ENCODE peak calls at places on chromosome 22, in six cellular contexts. One of them, this sample, is unnamed.

GRCh38 chr22:27919943-27920755 is 1.1 kb upstream of the PITPNB start:
- DNase-seq in CD4-positive, CD25-positive, alpha-beta regulatory T cell: no peak
- DNase-seq in suprapubic skin: no peak
- DNase-seq in heart left ventricle: peak; percentile 48
- DNase-seq in neuronal stem cell: peak; percentile 54
- DNase-seq in H9: peak; percentile 60
- DNase-seq in this sample: peak; percentile 84

GRCh38 chr22:16807109-16807508 is 18.1 kb downstream of the XKR3 start:
- DNase-seq in CD4-positive, CD25-positive, alpha-beta regulatory T cell: no peak
- DNase-seq in suprapubic skin: no peak
- DNase-seq in heart left ventricle: no peak
- DNase-seq in neuronal stem cell: no peak
- DNase-seq in H9: no peak
- DNase-seq in this sample: no peak

GRCh38 chr22:24768537-24769374 is 5.8 kb downstream of the PIWIL3 start:
- DNase-seq in CD4-positive, CD25-positive, alpha-beta regulatory T cell: peak; percentile 19
- DNase-seq in suprapubic skin: no peak
- DNase-seq in heart left ventricle: peak; percentile 31
- DNase-seq in neuronal stem cell: peak; percentile 38
- DNase-seq in H9: peak; percentile 60
- DNase-seq in this sample: peak; percentile 78

GRCh38 chr22:44108806-44109385 is 71.8 kb upstream of the PARVG start:
- DNase-seq in CD4-positive, CD25-positive, alpha-beta regulatory T cell: no peak
- DNase-seq in suprapubic skin: no peak
- DNase-seq in heart left ventricle: no peak
- DNase-seq in neuronal stem cell: no peak
- DNase-seq in H9: no peak
- DNase-seq in this sample: no peak

GRCh38 chr22:42811510-42811909 is 45.6 kb downstream of the ARFGAP3 start:
- DNase-seq in CD4-positive, CD25-positive, alpha-beta regulatory T cell: no peak
- DNase-seq in suprapubic skin: no peak
- DNase-seq in heart left ventricle: no peak
- DNase-seq in neuronal stem cell: no peak
- DNase-seq in H9: no peak
- DNase-seq in this sample: no peak

GRCh38 chr22:30922151-30922611 is 46.4 kb downstream of the MORC2 start:
- DNase-seq in CD4-positive, CD25-positive, alpha-beta regulatory T cell: peak; percentile 77
- DNase-seq in suprapubic skin: no peak
- DNase-seq in heart left ventricle: peak; percentile 69
- DNase-seq in neuronal stem cell: no peak
- DNase-seq in H9: no peak
- DNase-seq in this sample: peak; percentile 25

GRCh38 chr22:39244496-39245129 is at the start of gene PDGFB:
- DNase-seq in CD4-positive, CD25-positive, alpha-beta regulatory T cell: no peak
- DNase-seq in suprapubic skin: no peak
- DNase-seq in heart left ventricle: peak; percentile 80
- DNase-seq in neuronal stem cell: no peak
- DNase-seq in H9: no peak
- DNase-seq in this sample: peak; percentile 57

GRCh38 chr22:27286711-27287110 is 514.8 kb downstream of the MN1 start:
- DNase-seq in CD4-positive, CD25-positive, alpha-beta regulatory T cell: no peak
- DNase-seq in suprapubic skin: no peak
- DNase-seq in heart left ventricle: no peak
- DNase-seq in neuronal stem cell: no peak
- DNase-seq in H9: no peak
- DNase-seq in this sample: no peak

GRCh38 chr22:48670747-48671146 is 1156.9 kb downstream of the BRD1 start:
- DNase-seq in CD4-positive, CD25-positive, alpha-beta regulatory T cell: no peak
- DNase-seq in suprapubic skin: no peak
- DNase-seq in heart left ventricle: no peak
- DNase-seq in neuronal stem cell: no peak
- DNase-seq in H9: no peak
- DNase-seq in this sample: no peak

GRCh38 chr22:20204821-20205220 is 54.0 kb upstream of the CCDC188 start:
- DNase-seq in CD4-positive, CD25-positive, alpha-beta regulatory T cell: no peak
- DNase-seq in suprapubic skin: no peak
- DNase-seq in heart left ventricle: no peak
- DNase-seq in neuronal stem cell: no peak
- DNase-seq in H9: no peak
- DNase-seq in this sample: no peak

GRCh38 chr22:19902245-19902699 is 39.3 kb upstream of the COMT start:
- DNase-seq in CD4-positive, CD25-positive, alpha-beta regulatory T cell: no peak
- DNase-seq in suprapubic skin: no peak
- DNase-seq in heart left ventricle: no peak
- DNase-seq in neuronal stem cell: no peak
- DNase-seq in H9: peak; percentile 26
- DNase-seq in this sample: no peak

GRCh38 chr22:44809456-44809855 is 57.1 kb downstream of the ARHGAP8 start:
- DNase-seq in CD4-positive, CD25-positive, alpha-beta regulatory T cell: no peak
- DNase-seq in suprapubic skin: no peak
- DNase-seq in heart left ventricle: no peak
- DNase-seq in neuronal stem cell: no peak
- DNase-seq in H9: no peak
- DNase-seq in this sample: no peak

GRCh38 chr22:19766235-19766505 is 5.6 kb downstream of the TBX1 start:
- DNase-seq in CD4-positive, CD25-positive, alpha-beta regulatory T cell: no peak
- DNase-seq in suprapubic skin: no peak
- DNase-seq in heart left ventricle: no peak
- DNase-seq in neuronal stem cell: no peak
- DNase-seq in H9: no peak
- DNase-seq in this sample: peak; percentile 68

GRCh38 chr22:31651667-31652066 is 10.3 kb downstream of the PISD start:
- DNase-seq in CD4-positive, CD25-positive, alpha-beta regulatory T cell: no peak
- DNase-seq in suprapubic skin: no peak
- DNase-seq in heart left ventricle: no peak
- DNase-seq in neuronal stem cell: no peak
- DNase-seq in H9: no peak
- DNase-seq in this sample: no peak

GRCh38 chr22:39946571-39947407 is 13.4 kb upstream of the TMA7B start:
- DNase-seq in CD4-positive, CD25-positive, alpha-beta regulatory T cell: no peak
- DNase-seq in suprapubic skin: no peak
- DNase-seq in heart left ventricle: no peak
- DNase-seq in neuronal stem cell: no peak
- DNase-seq in H9: no peak
- DNase-seq in this sample: no peak

GRCh38 chr22:43042101-43042780 is 27.3 kb upstream of the PACSIN2 start:
- DNase-seq in CD4-positive, CD25-positive, alpha-beta regulatory T cell: no peak
- DNase-seq in suprapubic skin: no peak
- DNase-seq in heart left ventricle: no peak
- DNase-seq in neuronal stem cell: no peak
- DNase-seq in H9: no peak
- DNase-seq in this sample: peak; percentile 17

GRCh38 chr22:39349506-39349966 is 255 bp upstream of the SYNGR1 start:
- DNase-seq in CD4-positive, CD25-positive, alpha-beta regulatory T cell: no peak
- DNase-seq in suprapubic skin: no peak
- DNase-seq in heart left ventricle: peak; percentile 50
- DNase-seq in neuronal stem cell: peak; percentile 62
- DNase-seq in H9: no peak
- DNase-seq in this sample: peak; percentile 88

GRCh38 chr22:37638351-37639069 is 959 bp upstream of the SH3BP1 start:
- DNase-seq in CD4-positive, CD25-positive, alpha-beta regulatory T cell: no peak
- DNase-seq in suprapubic skin: no peak
- DNase-seq in heart left ventricle: no peak
- DNase-seq in neuronal stem cell: no peak
- DNase-seq in H9: peak; percentile 45
- DNase-seq in this sample: no peak

GRCh38 chr22:37636949-37637273 is 2.6 kb upstream of the SH3BP1 start:
- DNase-seq in CD4-positive, CD25-positive, alpha-beta regulatory T cell: no peak
- DNase-seq in suprapubic skin: no peak
- DNase-seq in heart left ventricle: no peak
- DNase-seq in neuronal stem cell: no peak
- DNase-seq in H9: no peak
- DNase-seq in this sample: no peak

GRCh38 chr22:37634505-37635002 is 4.9 kb upstream of the SH3BP1 start:
- DNase-seq in CD4-positive, CD25-positive, alpha-beta regulatory T cell: no peak
- DNase-seq in suprapubic skin: no peak
- DNase-seq in heart left ventricle: no peak
- DNase-seq in neuronal stem cell: no peak
- DNase-seq in H9: no peak
- DNase-seq in this sample: no peak

GRCh38 chr22:37635157-37635556 is 4.3 kb upstream of the SH3BP1 start:
- DNase-seq in CD4-positive, CD25-positive, alpha-beta regulatory T cell: no peak
- DNase-seq in suprapubic skin: no peak
- DNase-seq in heart left ventricle: no peak
- DNase-seq in neuronal stem cell: no peak
- DNase-seq in H9: no peak
- DNase-seq in this sample: no peak

DNA sequence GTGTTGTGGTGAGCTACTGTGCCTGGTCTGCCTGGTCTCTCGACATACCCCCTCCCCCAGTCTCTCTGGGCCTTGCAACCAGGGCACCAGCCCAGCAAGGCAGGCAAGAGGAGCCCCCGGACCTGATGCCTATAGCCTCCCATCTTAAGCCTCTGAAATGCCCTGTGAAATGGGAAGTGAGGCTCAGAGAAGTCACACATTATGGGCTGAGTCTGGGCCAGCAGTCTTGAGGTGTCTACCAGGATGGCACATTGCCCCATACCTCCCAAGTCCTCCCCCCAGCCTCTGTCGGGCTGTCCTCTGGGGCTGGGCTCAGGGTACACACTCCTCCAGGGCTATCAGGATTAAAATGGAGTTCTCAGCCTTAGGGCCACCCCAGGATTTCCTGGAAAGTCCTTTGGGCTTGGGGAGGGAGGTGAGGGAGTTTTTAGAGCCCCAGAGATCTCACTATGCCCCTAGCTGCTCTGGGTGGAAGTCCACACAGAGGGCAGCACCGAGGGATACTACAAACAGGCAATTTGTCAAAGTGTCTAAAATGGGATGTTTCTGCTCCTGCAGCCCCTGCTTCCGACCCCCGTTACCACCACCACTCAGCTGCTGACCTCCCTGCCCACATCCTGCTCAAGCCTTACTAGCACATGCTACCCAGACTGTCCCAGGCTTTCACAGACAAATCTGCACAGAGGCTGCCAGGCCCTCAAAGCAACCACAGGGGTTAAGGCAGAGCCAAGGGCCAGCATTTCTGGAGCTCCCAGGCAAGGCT is 3.1 kb upstream of the SH3BP1 start:
- DNase-seq in CD4-positive, CD25-positive, alpha-beta regulatory T cell: no peak
- DNase-seq in suprapubic skin: no peak
- DNase-seq in heart left ventricle: no peak
- DNase-seq in neuronal stem cell: no peak
- DNase-seq in H9: no peak
- DNase-seq in this sample: no peak
- H3K4me1 ChIP-seq in CD4-positive, CD25-positive, alpha-beta regulatory T cell: peaks cover 91% of the 10 kb centered on the region
- H3K4me1 ChIP-seq in suprapubic skin: peaks cover 68% of the 10 kb centered on the region
- H3K4me1 ChIP-seq in heart left ventricle: peaks cover 31% of the 10 kb centered on the region
- H3K4me1 ChIP-seq in neuronal stem cell: peaks cover 37% of the 10 kb centered on the region
- H3K4me1 ChIP-seq in H9: peaks cover 5% of the 10 kb centered on the region
- H3K4me1 ChIP-seq in this sample: peaks cover 25% of the 10 kb centered on the region

DNA sequence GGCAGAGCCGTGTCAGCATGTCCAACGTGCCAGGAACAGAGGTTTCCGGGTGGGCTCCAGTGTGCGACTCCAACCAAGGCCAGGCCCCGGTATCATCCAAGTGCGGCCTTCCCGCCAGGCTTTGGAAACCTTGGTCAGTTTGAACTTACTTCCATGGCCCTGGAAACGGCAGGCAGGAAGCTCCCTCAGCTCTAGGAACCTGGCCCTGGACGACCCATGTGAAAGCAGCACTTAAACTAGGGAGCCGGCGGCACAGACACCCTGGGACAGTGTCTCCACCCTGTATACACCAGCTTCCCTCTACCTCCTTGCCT is 65.2 kb downstream of the MYH9 start:
- DNase-seq in CD4-positive, CD25-positive, alpha-beta regulatory T cell: no peak
- DNase-seq in suprapubic skin: no peak
- DNase-seq in heart left ventricle: no peak
- DNase-seq in neuronal stem cell: no peak
- DNase-seq in H9: no peak
- DNase-seq in this sample: no peak
- H3K4me1 ChIP-seq in CD4-positive, CD25-positive, alpha-beta regulatory T cell: no peaks in the 10 kb centered on the region
- H3K4me1 ChIP-seq in suprapubic skin: peaks cover 49% of the 10 kb centered on the region
- H3K4me1 ChIP-seq in heart left ventricle: peaks cover 51% of the 10 kb centered on the region
- H3K4me1 ChIP-seq in neuronal stem cell: no peaks in the 10 kb centered on the region
- H3K4me1 ChIP-seq in H9: no peaks in the 10 kb centered on the region
- H3K4me1 ChIP-seq in this sample: no peaks in the 10 kb centered on the region

DNA sequence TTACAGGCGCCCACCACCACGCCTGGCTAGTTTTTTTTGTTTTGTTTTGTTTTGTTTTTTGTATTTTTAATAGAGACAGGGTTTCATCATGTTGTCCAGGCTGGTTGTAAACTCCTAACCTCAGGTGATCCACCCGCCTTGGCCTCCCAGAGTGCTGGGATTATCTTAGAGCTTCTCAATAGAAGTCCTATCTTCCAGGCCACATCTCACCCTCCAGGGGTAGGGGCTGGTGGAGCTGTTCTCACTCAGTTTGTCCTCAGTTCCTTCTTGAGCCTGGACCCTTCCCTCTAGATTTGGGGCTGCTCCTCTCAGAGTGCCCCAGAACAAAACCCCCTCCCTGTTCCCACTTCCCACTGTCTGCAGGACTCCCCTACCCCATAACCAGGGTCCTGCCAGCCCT is 31.3 kb downstream of the BCR start:
- DNase-seq in CD4-positive, CD25-positive, alpha-beta regulatory T cell: no peak
- DNase-seq in suprapubic skin: no peak
- DNase-seq in heart left ventricle: no peak
- DNase-seq in neuronal stem cell: no peak
- DNase-seq in H9: no peak
- DNase-seq in this sample: no peak
- H3K4me1 ChIP-seq in CD4-positive, CD25-positive, alpha-beta regulatory T cell: peaks cover 16% of the 10 kb centered on the region
- H3K4me1 ChIP-seq in suprapubic skin: peaks cover 31% of the 10 kb centered on the region
- H3K4me1 ChIP-seq in heart left ventricle: peaks cover 18% of the 10 kb centered on the region
- H3K4me1 ChIP-seq in neuronal stem cell: no peaks in the 10 kb centered on the region
- H3K4me1 ChIP-seq in H9: no peaks in the 10 kb centered on the region
- H3K4me1 ChIP-seq in this sample: peaks cover 12% of the 10 kb centered on the region

GRCh38 chr22:46038516-46039430 is 61.8 kb upstream of the WNT7B start:
- DNase-seq in CD4-positive, CD25-positive, alpha-beta regulatory T cell: no peak
- DNase-seq in suprapubic skin: peak; percentile 76
- DNase-seq in heart left ventricle: no peak
- DNase-seq in neuronal stem cell: no peak
- DNase-seq in H9: no peak
- DNase-seq in this sample: no peak
- H3K4me1 ChIP-seq in CD4-positive, CD25-positive, alpha-beta regulatory T cell: peaks cover 24% of the 10 kb centered on the region
- H3K4me1 ChIP-seq in suprapubic skin: peaks cover 81% of the 10 kb centered on the region
- H3K4me1 ChIP-seq in heart left ventricle: peaks cover 9% of the 10 kb centered on the region
- H3K4me1 ChIP-seq in neuronal stem cell: peaks cover 5% of the 10 kb centered on the region
- H3K4me1 ChIP-seq in H9: no peaks in the 10 kb centered on the region
- H3K4me1 ChIP-seq in this sample: peaks cover 13% of the 10 kb centered on the region

GRCh38 chr22:21816787-21817496 is 50.5 kb downstream of the MAPK1 start:
- DNase-seq in CD4-positive, CD25-positive, alpha-beta regulatory T cell: peak; percentile 77
- DNase-seq in suprapubic skin: no peak
- DNase-seq in heart left ventricle: no peak
- DNase-seq in neuronal stem cell: no peak
- DNase-seq in H9: no peak
- DNase-seq in this sample: no peak
- H3K4me1 ChIP-seq in CD4-positive, CD25-positive, alpha-beta regulatory T cell: peaks cover 54% of the 10 kb centered on the region
- H3K4me1 ChIP-seq in suprapubic skin: peaks cover 46% of the 10 kb centered on the region
- H3K4me1 ChIP-seq in heart left ventricle: peaks cover 5% of the 10 kb centered on the region
- H3K4me1 ChIP-seq in neuronal stem cell: peaks cover 6% of the 10 kb centered on the region
- H3K4me1 ChIP-seq in H9: peaks cover 4% of the 10 kb centered on the region
- H3K4me1 ChIP-seq in this sample: peaks cover 15% of the 10 kb centered on the region

GRCh38 chr22:22574361-22574760 is 15.3 kb upstream of the PRAME start:
- DNase-seq in CD4-positive, CD25-positive, alpha-beta regulatory T cell: no peak
- DNase-seq in suprapubic skin: no peak
- DNase-seq in heart left ventricle: no peak
- DNase-seq in neuronal stem cell: no peak
- DNase-seq in H9: no peak
- DNase-seq in this sample: no peak
- H3K4me1 ChIP-seq in CD4-positive, CD25-positive, alpha-beta regulatory T cell: no peaks in the 10 kb centered on the region
- H3K4me1 ChIP-seq in suprapubic skin: no peaks in the 10 kb centered on the region
- H3K4me1 ChIP-seq in heart left ventricle: no peaks in the 10 kb centered on the region
- H3K4me1 ChIP-seq in neuronal stem cell: no peaks in the 10 kb centered on the region
- H3K4me1 ChIP-seq in H9: no peaks in the 10 kb centered on the region
- H3K4me1 ChIP-seq in this sample: no peaks in the 10 kb centered on the region